ENCODE peak calls at places on chromosomes 5 and 9, in seven cellular contexts. X is heart left ventricle, P is astrocyte of the spinal cord, N is HFF-Myc, F is HFFc6, Y is breast epithelium, Q is fibroblast of lung. T is an unnamed sample.

GRCh38 chr5:180090769-180091546 is 19.4 kb upstream of the RNF130 start:
- DNase-seq in X (no peak), P (peak; percentile 38), Y (peak; percentile 27), N (no peak), Q (peak; percentile 33), F (no peak), T (no peak)

GRCh38 chr5:111706345-111706744 is 50.6 kb downstream of the NREP start:
- DNase-seq in P (no peak), F (no peak), X (peak; percentile 32), Y (no peak), Q (no peak), N (no peak), T (no peak)

GRCh38 chr9:130912932-130913598 is 16.5 kb upstream of the QRFP start:
- DNase-seq in P (peak; percentile 61), N (no peak), F (peak; percentile 89), X (no peak), Q (peak; percentile 81), Y (no peak), T (no peak)

GRCh38 chr5:60339691-60340191 is 360.2 kb downstream of the DEPDC1B start:
- DNase-seq in F (no peak), X (no peak), Q (peak; percentile 5), P (peak; percentile 66), Y (peak; percentile 40), N (no peak), T (no peak)

GRCh38 chr9:125293134-125293533 is 31.5 kb downstream of the GAPVD1 start:
- DNase-seq in N (no peak), Y (no peak), X (no peak), Q (no peak), F (no peak), P (no peak), T (no peak)

GRCh38 chr5:110105692-110106091 is 416.0 kb downstream of the MAN2A1 start:
- DNase-seq in Y (no peak), Q (peak; percentile 68), P (peak; percentile 40), X (peak; percentile 31), F (no peak), N (no peak), T (no peak)

GRCh38 chr5:176412517-176413254 is 3.7 kb downstream of the CLTB start:
- DNase-seq in Y (peak; percentile 31), N (no peak), X (no peak), Q (no peak), P (no peak), F (no peak), T (no peak)

GRCh38 chr5:78638423-78638822 is 10.1 kb downstream of the LHFPL2 start:
- DNase-seq in X (peak; percentile 87), P (peak; percentile 88), Q (peak; percentile 91), Y (peak; percentile 77), F (peak; percentile 98), N (peak; percentile 89), T (no peak)

GRCh38 chr9:61667559-61668121 is 477.8 kb downstream of the SPATA31A7 start:
- DNase-seq in P (no peak), Y (peak; percentile 6), F (no peak), N (no peak), X (no peak), Q (no peak), T (peak; percentile 0)

GRCh38 chr5:157303667-157304327 is 37.9 kb downstream of the CYFIP2 start:
- DNase-seq in P (no peak), F (no peak), N (no peak), X (peak; percentile 61), Y (no peak), Q (no peak), T (no peak)
- TF ChIP-seq CTCF in P (peak; percentile 5), F (peak; percentile 60), N (peak; percentile 34), X (peak; percentile 32), Y (no peak), Q (peak; percentile 6), T (no peak)

DNA sequence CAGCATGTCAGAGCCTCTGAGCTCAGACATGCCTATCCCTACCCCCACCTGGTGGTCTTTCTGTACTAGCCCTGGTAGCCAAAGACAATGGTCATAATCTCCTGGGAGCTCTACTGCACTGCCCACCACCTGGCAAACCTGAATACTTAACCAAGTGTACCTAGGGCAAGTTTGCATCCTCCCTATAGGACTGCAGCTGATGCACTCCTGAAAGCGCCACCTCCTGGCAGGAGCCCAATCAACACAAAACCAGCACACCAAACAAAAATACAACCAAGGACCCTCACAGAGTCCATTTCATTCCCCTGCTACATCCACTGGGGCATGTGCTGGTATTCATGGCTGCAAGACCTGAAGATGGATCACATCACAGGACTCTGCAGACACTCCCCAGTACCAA is 14.8 kb upstream of the FAM174A start:
- DNase-seq in F (no peak), Q (no peak), N (no peak), Y (no peak), X (no peak), P (no peak), T (no peak)
- TF ChIP-seq CTCF in F (no peak), Q (peak; percentile 8), N (no peak), Y (no peak), X (no peak), P (no peak), T (no peak)

GRCh38 chr9:121598167-121599000 is 53.0 kb upstream of the DAB2IP start:
- DNase-seq in P (peak; percentile 75), N (no peak), F (peak; percentile 91), X (peak; percentile 93), Y (peak; percentile 87), Q (peak; percentile 81), T (peak; percentile 39)
- TF ChIP-seq CTCF in P (peak; percentile 34), N (peak; percentile 40), F (peak; percentile 54), X (peak; percentile 43), Y (no peak), Q (peak; percentile 50), T (no peak)

GRCh38 chr5:9339206-9339818 is 206.6 kb downstream of the SEMA5A start:
- DNase-seq in F (no peak), P (no peak), N (peak; percentile 49), X (no peak), Y (no peak), Q (no peak), T (no peak)
- TF ChIP-seq CTCF in F (peak; percentile 83), P (peak; percentile 50), N (peak; percentile 73), X (no peak), Y (no peak), Q (peak; percentile 64), T (no peak)

DNA sequence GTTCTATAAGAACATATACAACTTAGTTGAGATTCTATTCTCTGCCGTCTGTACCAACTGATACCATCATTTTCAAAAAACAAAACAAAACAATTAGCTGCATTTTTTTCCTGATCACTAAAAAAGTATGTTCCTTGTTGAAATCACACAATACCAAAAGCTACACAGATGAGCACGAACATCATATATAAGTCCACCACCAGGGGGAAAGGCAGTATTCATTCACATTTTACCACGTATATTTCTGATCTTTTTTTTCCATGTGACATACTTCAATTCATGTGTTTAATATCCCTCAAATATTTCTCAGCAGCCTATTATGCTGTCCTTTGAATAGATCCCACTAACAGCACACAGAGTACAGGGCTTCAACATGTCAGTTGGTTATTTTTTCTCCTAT is 40.6 kb downstream of the IRX2 start:
- DNase-seq in F (no peak), Y (no peak), Q (peak; percentile 2), X (no peak), P (no peak), N (no peak), T (no peak)
- TF ChIP-seq CTCF in F (peak; percentile 73), Y (peak; percentile 36), Q (no peak), X (no peak), P (no peak), N (no peak), T (no peak)

T was measured in GM20000.